ENCODE peak calls at places on chromosomes 12 and 14, in six cellular contexts. One of them, this sample, is unnamed.

GRCh38 chr14:84646791-84647500 is 883.0 kb upstream of the FLRT2 start:
- DNase-seq in tibial artery: no peak
- DNase-seq in testis: no peak
- DNase-seq in aorta: no peak
- DNase-seq in naive thymus-derived CD4-positive, alpha-beta T cell: no peak
- DNase-seq in transverse colon: no peak
- DNase-seq in this sample: no peak

GRCh38 chr12:28415755-28416154 is 225.5 kb downstream of the CCDC91 start:
- DNase-seq in transverse colon: no peak
- DNase-seq in tibial artery: no peak
- DNase-seq in naive thymus-derived CD4-positive, alpha-beta T cell: no peak
- DNase-seq in aorta: no peak
- DNase-seq in testis: no peak
- DNase-seq in this sample: no peak

GRCh38 chr14:77730976-77731497 is 23.1 kb downstream of the SLIRP start:
- DNase-seq in testis: no peak
- DNase-seq in tibial artery: no peak
- DNase-seq in aorta: no peak
- DNase-seq in transverse colon: no peak
- DNase-seq in naive thymus-derived CD4-positive, alpha-beta T cell: no peak
- DNase-seq in this sample: no peak

GRCh38 chr14:103749860-103750259 is 34.2 kb downstream of the ZFYVE21 start:
- DNase-seq in testis: no peak
- DNase-seq in aorta: no peak
- DNase-seq in naive thymus-derived CD4-positive, alpha-beta T cell: no peak
- DNase-seq in tibial artery: no peak
- DNase-seq in transverse colon: no peak
- DNase-seq in this sample: no peak

GRCh38 chr12:96386794-96387193 is 13.4 kb downstream of the CDK17 start:
- DNase-seq in tibial artery: no peak
- DNase-seq in transverse colon: no peak
- DNase-seq in testis: no peak
- DNase-seq in naive thymus-derived CD4-positive, alpha-beta T cell: no peak
- DNase-seq in aorta: no peak
- DNase-seq in this sample: no peak

GRCh38 chr14:105162374-105162979 is 6.1 kb downstream of the JAG2 start:
- DNase-seq in aorta: no peak
- DNase-seq in tibial artery: no peak
- DNase-seq in naive thymus-derived CD4-positive, alpha-beta T cell: no peak
- DNase-seq in transverse colon: no peak
- DNase-seq in testis: no peak
- DNase-seq in this sample: no peak

GRCh38 chr12:26113194-26113654 is 11.6 kb downstream of the BHLHE41 start:
- DNase-seq in testis: no peak
- DNase-seq in naive thymus-derived CD4-positive, alpha-beta T cell: no peak
- DNase-seq in tibial artery: peak; percentile 49
- DNase-seq in transverse colon: no peak
- DNase-seq in aorta: no peak
- DNase-seq in this sample: no peak

GRCh38 chr14:91323671-91324605 is 79.4 kb upstream of the GPR68 start:
- DNase-seq in tibial artery: peak; percentile 85
- DNase-seq in testis: peak; percentile 96
- DNase-seq in naive thymus-derived CD4-positive, alpha-beta T cell: peak; percentile 92
- DNase-seq in aorta: peak; percentile 91
- DNase-seq in transverse colon: peak; percentile 91
- DNase-seq in this sample: peak; percentile 93

GRCh38 chr12:123907021-123907420 is 65.6 kb downstream of the CCDC92 start:
- DNase-seq in tibial artery: no peak
- DNase-seq in naive thymus-derived CD4-positive, alpha-beta T cell: no peak
- DNase-seq in aorta: no peak
- DNase-seq in transverse colon: no peak
- DNase-seq in testis: no peak
- DNase-seq in this sample: no peak

GRCh38 chr14:89652352-89652751 is 235.3 kb upstream of the FOXN3 start:
- DNase-seq in aorta: no peak
- DNase-seq in naive thymus-derived CD4-positive, alpha-beta T cell: no peak
- DNase-seq in testis: no peak
- DNase-seq in tibial artery: no peak
- DNase-seq in transverse colon: no peak
- DNase-seq in this sample: no peak

GRCh38 chr12:4046150-4046845 is 173.1 kb upstream of the PARP11 start:
- DNase-seq in naive thymus-derived CD4-positive, alpha-beta T cell: no peak
- DNase-seq in aorta: no peak
- DNase-seq in transverse colon: peak; percentile 33
- DNase-seq in testis: no peak
- DNase-seq in tibial artery: no peak
- DNase-seq in this sample: peak; percentile 30

GRCh38 chr12:18967814-18968213 is 161.7 kb upstream of the PLEKHA5 start:
- DNase-seq in tibial artery: no peak
- DNase-seq in aorta: no peak
- DNase-seq in transverse colon: no peak
- DNase-seq in naive thymus-derived CD4-positive, alpha-beta T cell: no peak
- DNase-seq in testis: no peak
- DNase-seq in this sample: no peak

GRCh38 chr12:113860950-113861349 is 105.2 kb downstream of the RBM19 start:
- DNase-seq in testis: no peak
- DNase-seq in tibial artery: no peak
- DNase-seq in aorta: no peak
- DNase-seq in naive thymus-derived CD4-positive, alpha-beta T cell: no peak
- DNase-seq in transverse colon: no peak
- DNase-seq in this sample: peak; percentile 71

GRCh38 chr12:19533567-19533966 is 94.3 kb downstream of the AEBP2 start:
- DNase-seq in transverse colon: no peak
- DNase-seq in aorta: no peak
- DNase-seq in testis: no peak
- DNase-seq in naive thymus-derived CD4-positive, alpha-beta T cell: no peak
- DNase-seq in tibial artery: no peak
- DNase-seq in this sample: no peak

GRCh38 chr12:101968770-101969169 is 91.4 kb downstream of the DRAM1 start:
- DNase-seq in testis: no peak
- DNase-seq in tibial artery: no peak
- DNase-seq in aorta: no peak
- DNase-seq in transverse colon: no peak
- DNase-seq in naive thymus-derived CD4-positive, alpha-beta T cell: no peak
- DNase-seq in this sample: no peak

GRCh38 chr12:124078800-124079199 is 105.8 kb downstream of the ZNF664 start:
- DNase-seq in tibial artery: no peak
- DNase-seq in aorta: no peak
- DNase-seq in testis: no peak
- DNase-seq in naive thymus-derived CD4-positive, alpha-beta T cell: no peak
- DNase-seq in transverse colon: no peak
- DNase-seq in this sample: no peak

GRCh38 chr12:118189761-118190181 is 53.8 kb downstream of the PEBP1 start:
- DNase-seq in naive thymus-derived CD4-positive, alpha-beta T cell: no peak
- DNase-seq in testis: peak; percentile 54
- DNase-seq in aorta: no peak
- DNase-seq in transverse colon: no peak
- DNase-seq in tibial artery: no peak
- DNase-seq in this sample: peak; percentile 83

GRCh38 chr12:93591137-93591868 is 18.8 kb downstream of the SOCS2 start:
- DNase-seq in transverse colon: peak; percentile 72
- DNase-seq in testis: peak; percentile 85
- DNase-seq in naive thymus-derived CD4-positive, alpha-beta T cell: peak; percentile 16
- DNase-seq in tibial artery: peak; percentile 83
- DNase-seq in aorta: peak; percentile 90
- DNase-seq in this sample: peak; percentile 84

GRCh38 chr12:116039081-116039480 is 238.4 kb downstream of the MED13L start:
- DNase-seq in testis: no peak
- DNase-seq in tibial artery: no peak
- DNase-seq in naive thymus-derived CD4-positive, alpha-beta T cell: no peak
- DNase-seq in aorta: no peak
- DNase-seq in transverse colon: no peak
- DNase-seq in this sample: no peak

GRCh38 chr14:61281186-61281676 is at the start of gene TMEM30B:
- DNase-seq in naive thymus-derived CD4-positive, alpha-beta T cell: peak; percentile 60
- DNase-seq in tibial artery: no peak
- DNase-seq in aorta: peak; percentile 56
- DNase-seq in transverse colon: peak; percentile 92
- DNase-seq in testis: peak; percentile 32
- DNase-seq in this sample: peak; percentile 96

GRCh38 chr14:41830679-41831078 is 224.0 kb downstream of the LRFN5 start:
- DNase-seq in aorta: no peak
- DNase-seq in testis: no peak
- DNase-seq in naive thymus-derived CD4-positive, alpha-beta T cell: no peak
- DNase-seq in transverse colon: no peak
- DNase-seq in tibial artery: no peak
- DNase-seq in this sample: peak; percentile 55

GRCh38 chr12:33330940-33331339 is 108.7 kb downstream of the SYT10 start:
- DNase-seq in tibial artery: no peak
- DNase-seq in testis: no peak
- DNase-seq in naive thymus-derived CD4-positive, alpha-beta T cell: no peak
- DNase-seq in transverse colon: no peak
- DNase-seq in aorta: no peak
- DNase-seq in this sample: no peak

GRCh38 chr12:104664368-104664767 is 207.6 kb downstream of the CHST11 start:
- DNase-seq in naive thymus-derived CD4-positive, alpha-beta T cell: no peak
- DNase-seq in tibial artery: no peak
- DNase-seq in aorta: no peak
- DNase-seq in transverse colon: no peak
- DNase-seq in testis: peak; percentile 45
- DNase-seq in this sample: no peak
- H3K4me1 ChIP-seq in naive thymus-derived CD4-positive, alpha-beta T cell: peaks cover 8% of the 10 kb centered on the region
- H3K4me1 ChIP-seq in tibial artery: peaks cover 14% of the 10 kb centered on the region
- H3K4me1 ChIP-seq in aorta: no peaks in the 10 kb centered on the region
- H3K4me1 ChIP-seq in transverse colon: peaks cover 22% of the 10 kb centered on the region
- H3K4me1 ChIP-seq in testis: peaks cover 29% of the 10 kb centered on the region
- H3K4me1 ChIP-seq in this sample: peaks cover 14% of the 10 kb centered on the region

DNA sequence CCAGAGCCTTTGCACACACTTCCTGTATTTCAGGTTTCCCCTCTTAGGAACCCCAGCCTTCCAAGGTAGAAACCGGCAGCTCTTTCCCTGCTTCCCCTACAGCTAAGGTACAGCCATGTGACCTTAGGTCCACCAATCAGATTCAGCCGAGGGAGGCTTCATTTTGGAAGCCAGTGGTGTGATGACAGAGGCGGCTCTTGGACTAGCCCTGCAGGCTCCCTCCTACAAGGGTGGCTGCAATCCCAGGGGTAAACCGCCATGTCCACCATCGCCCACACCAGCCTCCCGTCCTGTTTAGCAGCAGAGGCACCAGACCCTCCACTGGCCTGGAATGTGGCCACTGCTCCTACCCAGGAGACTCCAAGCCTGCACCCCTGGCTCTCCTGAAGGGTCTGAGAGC is 65.6 kb downstream of the SERPINA3 start:
- DNase-seq in transverse colon: no peak
- DNase-seq in testis: peak; percentile 9
- DNase-seq in naive thymus-derived CD4-positive, alpha-beta T cell: no peak
- DNase-seq in tibial artery: no peak
- DNase-seq in aorta: no peak
- DNase-seq in this sample: peak; percentile 51
- H3K4me1 ChIP-seq in transverse colon: no peaks in the 10 kb centered on the region
- H3K4me1 ChIP-seq in testis: no peaks in the 10 kb centered on the region
- H3K4me1 ChIP-seq in naive thymus-derived CD4-positive, alpha-beta T cell: no peaks in the 10 kb centered on the region
- H3K4me1 ChIP-seq in tibial artery: no peaks in the 10 kb centered on the region
- H3K4me1 ChIP-seq in aorta: no peaks in the 10 kb centered on the region
- H3K4me1 ChIP-seq in this sample: no peaks in the 10 kb centered on the region

GRCh38 chr12:52180971-52181628 is 10.7 kb downstream of the KRT80 start:
- DNase-seq in aorta: no peak
- DNase-seq in testis: no peak
- DNase-seq in transverse colon: no peak
- DNase-seq in naive thymus-derived CD4-positive, alpha-beta T cell: no peak
- DNase-seq in tibial artery: no peak
- DNase-seq in this sample: no peak

GRCh38 chr12:52181757-52182156 is 10.1 kb downstream of the KRT80 start:
- DNase-seq in tibial artery: no peak
- DNase-seq in aorta: no peak
- DNase-seq in transverse colon: no peak
- DNase-seq in naive thymus-derived CD4-positive, alpha-beta T cell: no peak
- DNase-seq in testis: no peak
- DNase-seq in this sample: peak; percentile 90

GRCh38 chr12:52183544-52183910 is 8.3 kb downstream of the KRT80 start:
- DNase-seq in aorta: no peak
- DNase-seq in transverse colon: no peak
- DNase-seq in naive thymus-derived CD4-positive, alpha-beta T cell: no peak
- DNase-seq in tibial artery: no peak
- DNase-seq in testis: no peak
- DNase-seq in this sample: no peak

GRCh38 chr12:52182898-52183543 is 8.8 kb downstream of the KRT80 start:
- DNase-seq in aorta: no peak
- DNase-seq in testis: no peak
- DNase-seq in transverse colon: no peak
- DNase-seq in naive thymus-derived CD4-positive, alpha-beta T cell: no peak
- DNase-seq in tibial artery: no peak
- DNase-seq in this sample: peak; percentile 89

GRCh38 chr12:52182456-52182855 is 9.4 kb downstream of the KRT80 start:
- DNase-seq in tibial artery: no peak
- DNase-seq in transverse colon: no peak
- DNase-seq in aorta: no peak
- DNase-seq in naive thymus-derived CD4-positive, alpha-beta T cell: no peak
- DNase-seq in testis: no peak
- DNase-seq in this sample: no peak
- H3K4me1 ChIP-seq in tibial artery: peaks cover 40% of the 10 kb centered on the region
- H3K4me1 ChIP-seq in transverse colon: no peaks in the 10 kb centered on the region
- H3K4me1 ChIP-seq in aorta: peaks cover 2% of the 10 kb centered on the region
- H3K4me1 ChIP-seq in naive thymus-derived CD4-positive, alpha-beta T cell: no peaks in the 10 kb centered on the region
- H3K4me1 ChIP-seq in testis: peaks cover 10% of the 10 kb centered on the region
- H3K4me1 ChIP-seq in this sample: peaks cover 4% of the 10 kb centered on the region

GRCh38 chr12:6235906-6236640 is 35.9 kb downstream of the CD9 start:
- DNase-seq in testis: no peak
- DNase-seq in tibial artery: no peak
- DNase-seq in naive thymus-derived CD4-positive, alpha-beta T cell: no peak
- DNase-seq in transverse colon: no peak
- DNase-seq in aorta: no peak
- DNase-seq in this sample: peak; percentile 43
- H3K4me1 ChIP-seq in testis: peaks cover 11% of the 10 kb centered on the region
- H3K4me1 ChIP-seq in tibial artery: peaks cover 31% of the 10 kb centered on the region
- H3K4me1 ChIP-seq in naive thymus-derived CD4-positive, alpha-beta T cell: peaks cover 9% of the 10 kb centered on the region
- H3K4me1 ChIP-seq in transverse colon: peaks cover 57% of the 10 kb centered on the region
- H3K4me1 ChIP-seq in aorta: no peaks in the 10 kb centered on the region
- H3K4me1 ChIP-seq in this sample: no peaks in the 10 kb centered on the region

DNA sequence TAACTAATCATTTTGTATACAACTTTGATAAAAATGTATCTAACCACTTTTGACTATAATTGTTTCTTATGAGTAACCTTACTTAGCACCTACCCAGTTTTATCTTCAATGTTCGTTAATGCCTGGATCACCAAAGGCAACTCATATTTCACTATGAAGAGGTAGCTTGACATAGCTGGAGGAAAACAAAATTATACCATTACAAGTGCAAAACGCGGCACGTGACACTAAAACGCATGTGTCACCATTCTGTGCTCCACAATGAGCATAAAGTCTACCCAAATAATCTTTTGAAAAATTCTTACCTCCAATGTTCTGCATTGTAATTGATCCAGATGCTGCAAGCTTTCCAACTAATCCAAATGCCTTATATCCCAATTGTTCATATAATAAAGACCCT is 5.8 kb downstream of the SLC38A2 start:
- DNase-seq in transverse colon: no peak
- DNase-seq in aorta: no peak
- DNase-seq in naive thymus-derived CD4-positive, alpha-beta T cell: no peak
- DNase-seq in tibial artery: no peak
- DNase-seq in testis: no peak
- DNase-seq in this sample: no peak
- H3K4me1 ChIP-seq in transverse colon: peaks cover 88% of the 10 kb centered on the region
- H3K4me1 ChIP-seq in aorta: peaks cover 9% of the 10 kb centered on the region
- H3K4me1 ChIP-seq in naive thymus-derived CD4-positive, alpha-beta T cell: peaks cover 41% of the 10 kb centered on the region
- H3K4me1 ChIP-seq in tibial artery: peaks cover 86% of the 10 kb centered on the region
- H3K4me1 ChIP-seq in testis: peaks cover 38% of the 10 kb centered on the region
- H3K4me1 ChIP-seq in this sample: peaks cover 20% of the 10 kb centered on the region